ENCODE peak calls at places on chromosome 16, in five cellular contexts. W is astrocyte of the cerebellum; E is stimulated activated CD8-positive, alpha-beta memory T cell treated with anti-CD3 and anti-CD28 coated beads, Interleukin-4, amount 100 ng/mL, for 1 hour; M is T-cell; O is HCEC 1CT. G is an unnamed sample.

GRCh38 chr16:85173981-85174751 is 61.9 kb upstream of the CIBAR2 start:
- DNase-seq in E (no peak), M (no peak), O (peak; percentile 86), W (no peak), G (peak; percentile 78)

GRCh38 chr16:83809092-83809491 is 1.3 kb downstream of the HSBP1 start:
- DNase-seq in O (no peak), W (no peak), M (no peak), E (no peak), G (no peak)

GRCh38 chr16:88639231-88640038 is 1.1 kb downstream of the IL17C start:
- DNase-seq in W (no peak), O (no peak), M (no peak), E (no peak), G (no peak)

GRCh38 chr16:72066747-72067146 is 3.7 kb downstream of the HPR start:
- DNase-seq in W (peak; percentile 18), O (peak; percentile 20), M (no peak), E (no peak), G (peak; percentile 23)

GRCh38 chr16:56623637-56624036 is 1.9 kb upstream of the MT1E start:
- DNase-seq in O (no peak), E (no peak), W (no peak), M (no peak), G (no peak)

GRCh38 chr16:26526633-26527032 is 540.1 kb upstream of the C16orf82 start:
- DNase-seq in M (no peak), W (no peak), E (no peak), O (no peak), G (no peak)

GRCh38 chr16:73037331-73037745 is 10.6 kb downstream of the ZFHX3 start:
- DNase-seq in W (no peak), E (no peak), M (no peak), O (no peak), G (no peak)

GRCh38 chr16:86072328-86073102 is 173.6 kb downstream of the IRF8 start:
- DNase-seq in E (no peak), O (peak; percentile 57), M (no peak), W (peak; percentile 68), G (peak; percentile 69)

GRCh38 chr16:56331915-56332314 is 93.4 kb downstream of the AMFR start:
- DNase-seq in M (no peak), W (no peak), E (no peak), O (no peak), G (no peak)

GRCh38 chr16:2692948-2693651 is 10.8 kb downstream of the KCTD5 start:
- DNase-seq in W (peak; percentile 46), O (no peak), M (no peak), E (no peak), G (no peak)

GRCh38 chr16:50635505-50636392 is 45.4 kb downstream of the SNX20 start:
- DNase-seq in E (no peak), O (no peak), W (no peak), M (no peak), G (no peak)

GRCh38 chr16:86354641-86355040 is 155.7 kb upstream of the FOXF1 start:
- DNase-seq in W (peak; percentile 80), M (no peak), O (peak; percentile 46), E (no peak), G (no peak)

GRCh38 chr16:55641430-55642056 is 14.2 kb upstream of the SLC6A2 start:
- DNase-seq in M (no peak), O (no peak), W (no peak), E (no peak), G (no peak)

GRCh38 chr16:72985148-72985882 is 62.6 kb downstream of the ZFHX3 start:
- DNase-seq in W (no peak), M (no peak), O (no peak), E (no peak), G (no peak)

GRCh38 chr16:10575506-10576130 is 4.8 kb downstream of the EMP2 start:
- DNase-seq in O (peak; percentile 34), W (no peak), E (no peak), M (no peak), G (no peak)

GRCh38 chr16:48617711-48618148 is 7.8 kb upstream of the N4BP1 start:
- DNase-seq in W (peak; percentile 76), M (no peak), O (peak; percentile 61), E (no peak), G (no peak)

GRCh38 chr16:28975158-28975603 is 603 bp downstream of the SPNS1 start:
- DNase-seq in O (no peak), M (no peak), W (no peak), E (no peak), G (no peak)

GRCh38 chr16:70018254-70018653 is 67.1 kb downstream of the CLEC18A start:
- DNase-seq in W (no peak), E (peak; percentile 17), M (peak; percentile 71), O (peak; percentile 1), G (no peak)

GRCh38 chr16:87569601-87570559 is 32.4 kb upstream of the JPH3 start:
- DNase-seq in M (no peak), E (no peak), W (no peak), O (no peak), G (no peak)

GRCh38 chr16:82045471-82046178 is 10.6 kb downstream of the HSD17B2 start:
- DNase-seq in E (no peak), O (no peak), W (no peak), M (no peak), G (no peak)

GRCh38 chr16:71894229-71894920 is 956 bp upstream of the IST1 start:
- DNase-seq in O (peak; percentile 37), E (no peak), W (peak; percentile 27), M (peak; percentile 22), G (peak; percentile 46)

GRCh38 chr16:48136547-48137360 is 19.0 kb downstream of the ABCC12 start:
- DNase-seq in O (no peak), W (no peak), M (no peak), E (no peak), G (no peak)

GRCh38 chr16:69417537-69418199 is 6.8 kb upstream of the CYB5B start:
- DNase-seq in W (no peak), E (no peak), O (peak; percentile 41), M (no peak), G (no peak)

GRCh38 chr16:76059186-76059585 is 218.0 kb upstream of the CNTNAP4 start:
- DNase-seq in E (no peak), M (no peak), W (no peak), O (no peak), G (no peak)

GRCh38 chr16:12629271-12629670 is 174.4 kb downstream of the CPPED1 start:
- DNase-seq in E (no peak), O (no peak), M (no peak), W (no peak), G (no peak)

GRCh38 chr16:48611329-48612137 is 1.6 kb upstream of the N4BP1 start:
- DNase-seq in W (no peak), E (peak; percentile 53), M (peak; percentile 89), O (no peak), G (no peak)

GRCh38 chr16:30032083-30032819 is 1.2 kb upstream of the TLCD3B start:
- DNase-seq in O (peak; percentile 47), E (peak; percentile 28), W (peak; percentile 37), M (peak; percentile 35), G (peak; percentile 74)

GRCh38 chr16:68264128-68265077 is at the start of gene SLC7A6:
- DNase-seq in M (peak; percentile 68), E (peak; percentile 62), W (no peak), O (peak; percentile 85), G (peak; percentile 79)

GRCh38 chr16:88968589-88969280 is 8.3 kb downstream of the CBFA2T3 start:
- DNase-seq in W (no peak), M (no peak), E (no peak), O (no peak), G (no peak)

G was measured in HTR-8/SVneo.